ENCODE peak calls at places on chromosomes 16 and 17, in seven cellular contexts. A is iPS DF 6.9, H is prostate gland, F is hepatocyte, U is neural progenitor cell, E is lower lobe of right lung, O is cardiac muscle cell. X is an unnamed sample.
A peak's percentile ranks its signal among the peaks of the same experiment; 100 is the strongest.

GRCh38 chr17:65155622-65156021 is 18.5 kb downstream of the RGS9 start:
- DNase-seq in U (no peak), A (no peak), F (no peak), E (no peak), H (no peak), O (no peak), X (no peak)

GRCh38 chr17:681738-682137 is 32.9 kb downstream of the VPS53 start:
- DNase-seq in O (no peak), F (no peak), H (no peak), A (no peak), E (no peak), U (peak; percentile 79), X (no peak)

GRCh38 chr16:72952404-72953301 is 95.3 kb downstream of the ZFHX3 start:
- DNase-seq in O (no peak), F (no peak), E (no peak), A (no peak), H (no peak), U (no peak), X (no peak)

GRCh38 chr16:49620158-49620867 is 235.6 kb downstream of the ZNF423 start:
- DNase-seq in O (peak; percentile 77), H (no peak), A (no peak), U (no peak), E (no peak), F (peak; percentile 89), X (no peak)

GRCh38 chr16:3187798-3188674 is at the start of gene OR1F1:
- DNase-seq in H (no peak), F (no peak), E (no peak), A (no peak), O (peak; percentile 30), U (peak; percentile 65), X (peak; percentile 34)

GRCh38 chr17:76725580-76726230 is 701 bp downstream of the JMJD6 start:
- DNase-seq in E (peak; percentile 85), A (no peak), H (peak; percentile 74), O (peak; percentile 66), U (no peak), F (peak; percentile 81), X (peak; percentile 71)

GRCh38 chr16:19114359-19115147 is 789 bp downstream of the ITPRIPL2 start:
- DNase-seq in H (peak; percentile 55), E (peak; percentile 78), F (peak; percentile 46), O (no peak), U (peak; percentile 44), A (no peak), X (no peak)

GRCh38 chr16:78689031-78689430 is 589.6 kb downstream of the WWOX start:
- DNase-seq in H (no peak), E (no peak), F (peak; percentile 57), O (no peak), A (no peak), U (no peak), X (no peak)

GRCh38 chr17:39239640-39240314 is 14.0 kb upstream of the STAC2 start:
- DNase-seq in F (peak; percentile 68), H (no peak), U (peak; percentile 81), O (peak; percentile 67), A (peak; percentile 82), E (peak; percentile 72), X (peak; percentile 54)

GRCh38 chr16:75062135-75062943 is 54.2 kb downstream of the LDHD start:
- DNase-seq in F (no peak), U (no peak), A (no peak), E (no peak), H (no peak), O (peak; percentile 51), X (no peak)

GRCh38 chr17:62781826-62782225 is 26.3 kb downstream of the MARCHF10 start:
- DNase-seq in H (no peak), A (no peak), O (no peak), U (no peak), E (no peak), F (no peak), X (no peak)

GRCh38 chr16:84500531-84500930 is 3.9 kb downstream of the MEAK7 start:
- DNase-seq in U (no peak), F (peak; percentile 2), O (no peak), H (no peak), A (no peak), E (no peak), X (no peak)

GRCh38 chr16:67029249-67030096 is 524 bp downstream of the CBFB start:
- DNase-seq in H (peak; percentile 57), O (peak; percentile 51), E (peak; percentile 83), A (no peak), F (peak; percentile 76), U (peak; percentile 68), X (peak; percentile 73)

GRCh38 chr17:7894866-7895265 is 6.3 kb downstream of the CHD3 start:
- DNase-seq in H (no peak), E (no peak), A (no peak), U (no peak), O (no peak), F (no peak), X (no peak)

GRCh38 chr17:74457820-74458166 is 8.6 kb upstream of the CD300A start:
- DNase-seq in H (no peak), A (no peak), F (no peak), E (no peak), U (no peak), O (no peak), X (no peak)

GRCh38 chr17:14359251-14359939 is 58.5 kb downstream of the HS3ST3B1 start:
- DNase-seq in U (no peak), E (no peak), H (no peak), A (no peak), O (no peak), F (no peak), X (peak; percentile 28)

GRCh38 chr16:15523092-15523541 is 88.7 kb downstream of the BMERB1 start:
- DNase-seq in A (no peak), O (no peak), U (peak; percentile 25), H (no peak), F (no peak), E (peak; percentile 59), X (no peak)

GRCh38 chr17:32516450-32516849 is 29.7 kb downstream of the CDK5R1 start:
- DNase-seq in O (peak; percentile 74), A (no peak), E (no peak), U (no peak), F (no peak), H (no peak), X (no peak)
- H3K4me1 ChIP-seq in O (peaks cover 38% of the 10 kb centered on the region), A (peaks cover 5% of the 10 kb centered on the region), E (peaks cover 19% of the 10 kb centered on the region), U (peaks cover 59% of the 10 kb centered on the region), F (peaks cover 15% of the 10 kb centered on the region), H (no peaks in the 10 kb centered on the region), X (peaks cover 55% of the 10 kb centered on the region)

DNA sequence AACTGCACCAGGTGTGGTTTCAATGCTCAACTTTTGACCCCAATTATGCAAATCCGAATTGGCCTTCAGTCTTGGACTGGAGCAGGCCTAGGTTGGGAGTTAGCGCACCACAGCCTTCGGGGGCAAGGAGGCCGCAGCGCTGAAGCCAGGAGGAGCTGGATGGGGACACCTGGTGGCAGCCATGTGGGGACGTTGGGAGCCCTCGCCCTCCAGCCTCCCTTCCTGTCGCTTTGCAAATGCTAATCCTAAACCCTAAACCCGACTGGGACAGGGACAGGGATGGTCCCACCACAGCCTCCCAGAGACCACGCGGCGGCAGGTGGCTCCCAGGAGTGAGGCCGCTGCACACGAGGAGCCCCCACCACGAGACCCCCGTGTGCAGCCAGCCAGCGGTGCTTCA is 58.7 kb downstream of the KLHDC4 start:
- DNase-seq in U (peak; percentile 52), O (no peak), F (no peak), H (no peak), E (no peak), A (peak; percentile 11), X (no peak)
- H3K4me3 ChIP-seq in U (no peak overlapping the region), O (no peak overlapping the region), F (no peak overlapping the region), H (no peak overlapping the region), E (no peak overlapping the region), A (no peak overlapping the region), X (no peak overlapping the region)

GRCh38 chr16:1602285-1602684 is 9.6 kb downstream of the IFT140 start:
- DNase-seq in A (no peak), H (no peak), O (no peak), E (peak; percentile 68), F (no peak), U (no peak), X (no peak)

GRCh38 chr16:1596516-1596915 is 15.4 kb downstream of the IFT140 start:
- DNase-seq in A (no peak), U (no peak), H (no peak), O (no peak), F (no peak), E (no peak), X (no peak)

GRCh38 chr16:1597154-1597553 is 14.7 kb downstream of the IFT140 start:
- DNase-seq in E (no peak), U (no peak), A (no peak), O (no peak), F (no peak), H (no peak), X (no peak)

GRCh38 chr16:1601031-1601430 is 10.8 kb downstream of the IFT140 start:
- DNase-seq in F (no peak), U (no peak), O (no peak), A (no peak), E (no peak), H (no peak), X (no peak)

GRCh38 chr16:1601489-1601888 is 10.4 kb downstream of the IFT140 start:
- DNase-seq in O (no peak), H (no peak), F (no peak), E (no peak), U (no peak), A (no peak), X (no peak)
- H3K27ac ChIP-seq in O (no peak overlapping the region), H (no peak overlapping the region), F (no peak overlapping the region), E (peak overlapping the region; percentile 71), U (no peak overlapping the region), A (no peak overlapping the region), X (no peak overlapping the region)

GRCh38 chr17:42189651-42189965 is 4.4 kb upstream of the HCRT start:
- DNase-seq in A (no peak), U (no peak), H (no peak), O (no peak), E (no peak), F (no peak), X (no peak)

GRCh38 chr17:42188749-42189650 is 3.7 kb upstream of the HCRT start:
- DNase-seq in E (no peak), U (no peak), O (no peak), F (no peak), H (no peak), A (no peak), X (no peak)

GRCh38 chr17:42192189-42193126 is 1.8 kb downstream of the GHDC start:
- DNase-seq in E (no peak), H (no peak), O (no peak), A (no peak), F (no peak), U (no peak), X (no peak)

GRCh38 chr17:42191209-42191608 is 3.1 kb downstream of the GHDC start:
- DNase-seq in U (no peak), A (no peak), O (no peak), E (no peak), H (no peak), F (no peak), X (no peak)

DNA sequence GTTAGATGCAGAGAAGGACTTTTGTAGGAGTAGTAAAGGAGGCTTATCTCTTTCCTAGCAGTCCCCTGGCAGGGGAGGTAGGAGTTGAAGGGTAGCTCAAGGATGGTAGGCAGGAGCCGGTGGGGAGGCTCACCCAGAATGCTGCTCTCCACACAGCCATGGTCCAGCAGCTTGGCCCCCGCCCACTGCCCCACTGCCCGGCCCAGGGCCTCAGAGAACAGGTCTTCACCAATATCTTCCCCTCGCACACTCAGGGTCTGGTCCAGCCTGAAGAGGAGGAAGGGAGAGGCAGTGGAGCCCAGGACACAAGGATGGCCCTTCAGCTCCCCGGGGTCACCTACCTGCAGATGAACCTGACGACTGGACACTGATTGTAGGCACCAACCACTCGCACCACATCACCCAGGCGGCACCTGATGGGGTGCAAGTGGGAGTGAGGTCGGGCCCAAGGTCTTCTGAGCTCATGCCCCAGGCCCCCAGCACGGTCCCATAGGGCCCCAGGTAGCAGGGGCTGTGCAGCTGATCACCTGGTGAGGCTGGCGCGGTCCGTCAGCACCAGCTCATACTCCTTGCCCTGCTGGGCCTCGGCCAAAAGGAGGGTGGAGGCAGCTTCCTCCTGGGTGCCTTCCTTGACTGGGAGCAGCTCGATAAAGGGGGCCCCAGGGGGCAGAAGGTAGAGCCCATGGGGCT is 3.7 kb downstream of the GHDC start:
- DNase-seq in U (no peak), H (no peak), A (no peak), E (no peak), O (no peak), F (no peak), X (no peak)
- H3K4me1 ChIP-seq in U (peaks cover 13% of the 10 kb centered on the region), H (no peaks in the 10 kb centered on the region), A (peaks cover 1% of the 10 kb centered on the region), E (peaks cover 25% of the 10 kb centered on the region), O (peaks cover 4% of the 10 kb centered on the region), F (no peaks in the 10 kb centered on the region), X (peaks cover 21% of the 10 kb centered on the region)